ENCODE peak calls at places on chromosomes 6 and 20, in eight cellular contexts. L is IMR-90, A is uterus, S is breast epithelium, Y is stomach, J is heart left ventricle, C is adrenal gland, X is suprapubic skin. U is an unnamed sample.

GRCh38 chr6:166615059-166615770 is 11.8 kb downstream of the RPS6KA2 start:
- DNase-seq in L (no peak), A (peak; percentile 62), S (no peak), Y (no peak), J (peak; percentile 81), C (no peak), X (no peak), U (no peak)

GRCh38 chr6:21441386-21441785 is 152.2 kb upstream of the SOX4 start:
- DNase-seq in L (peak; percentile 7), A (no peak), S (no peak), Y (no peak), J (no peak), C (no peak), X (no peak), U (no peak)

GRCh38 chr6:31175961-31176360 is 5.5 kb upstream of the POU5F1 start:
- DNase-seq in L (peak; percentile 69), A (no peak), S (no peak), Y (no peak), J (no peak), C (no peak), X (no peak), U (no peak)

GRCh38 chr6:111129003-111129402 is 41.7 kb downstream of the SLC16A10 start:
- DNase-seq in L (no peak), A (no peak), S (no peak), Y (peak; percentile 76), J (peak; percentile 62), C (peak; percentile 84), X (no peak), U (no peak)

GRCh38 chr20:3786665-3787639 is at the start of gene CENPB:
- DNase-seq in L (peak; percentile 76), A (peak; percentile 84), S (peak; percentile 91), Y (peak; percentile 93), J (peak; percentile 88), C (peak; percentile 93), X (peak; percentile 94), U (peak; percentile 85)

GRCh38 chr20:1860446-1860845 is 34.8 kb upstream of the SIRPA start:
- DNase-seq in L (peak; percentile 74), A (no peak), S (peak; percentile 80), Y (no peak), J (no peak), C (no peak), X (no peak), U (no peak)

GRCh38 chr6:44219815-44220784 is 3.3 kb upstream of the SLC29A1 start:
- DNase-seq in L (no peak), A (no peak), S (no peak), Y (no peak), J (no peak), C (no peak), X (no peak), U (no peak)

GRCh38 chr6:164578616-164579015 is 730.8 kb downstream of the C6orf118 start:
- DNase-seq in L (no peak), A (no peak), S (no peak), Y (no peak), J (no peak), C (no peak), X (no peak), U (no peak)

GRCh38 chr6:32176476-32177181 is 745 bp upstream of the AGPAT1 start:
- DNase-seq in L (peak; percentile 75), A (no peak), S (no peak), Y (no peak), J (no peak), C (no peak), X (no peak), U (no peak)

GRCh38 chr20:19699132-19699971 is 58.7 kb upstream of the RIN2 start:
- DNase-seq in L (peak; percentile 87), A (no peak), S (no peak), Y (no peak), J (no peak), C (no peak), X (no peak), U (no peak)

GRCh38 chr6:6221829-6222535 is 98.5 kb downstream of the F13A1 start:
- DNase-seq in L (no peak), A (no peak), S (no peak), Y (no peak), J (no peak), C (no peak), X (no peak), U (no peak)

GRCh38 chr6:75329703-75330102 is 45.1 kb upstream of the TMEM30A start:
- DNase-seq in L (no peak), A (no peak), S (no peak), Y (no peak), J (no peak), C (no peak), X (no peak), U (no peak)

GRCh38 chr20:35461620-35462019 is 6.2 kb downstream of the CEP250 start:
- DNase-seq in L (peak; percentile 17), A (no peak), S (no peak), Y (no peak), J (no peak), C (no peak), X (no peak), U (no peak)

GRCh38 chr20:63553933-63554290 is at the start of gene FNDC11:
- DNase-seq in L (no peak), A (no peak), S (no peak), Y (peak; percentile 58), J (no peak), C (no peak), X (no peak), U (no peak)

GRCh38 chr20:50919567-50919966 is 11.7 kb downstream of the ADNP start:
- DNase-seq in L (peak; percentile 84), A (peak; percentile 74), S (no peak), Y (peak; percentile 42), J (peak; percentile 44), C (peak; percentile 36), X (no peak), U (no peak)

GRCh38 chr6:46334442-46334841 is 156.8 kb downstream of the RCAN2 start:
- DNase-seq in L (no peak), A (no peak), S (no peak), Y (no peak), J (no peak), C (no peak), X (no peak), U (no peak)

GRCh38 chr20:19886666-19887288 is 128.7 kb downstream of the RIN2 start:
- DNase-seq in L (peak; percentile 56), A (no peak), S (no peak), Y (no peak), J (no peak), C (no peak), X (no peak), U (no peak)

GRCh38 chr20:4957939-4958362 is 43.4 kb downstream of the SLC23A2 start:
- DNase-seq in L (peak; percentile 52), A (no peak), S (no peak), Y (no peak), J (no peak), C (no peak), X (no peak), U (no peak)

GRCh38 chr6:90401933-90402830 is 105.5 kb upstream of the BACH2 start:
- DNase-seq in L (peak; percentile 7), A (no peak), S (no peak), Y (no peak), J (no peak), C (no peak), X (no peak), U (no peak)

GRCh38 chr6:119326291-119327005 is 23.1 kb downstream of the MAN1A1 start:
- DNase-seq in L (no peak), A (no peak), S (no peak), Y (no peak), J (no peak), C (no peak), X (no peak), U (no peak)

DNA sequence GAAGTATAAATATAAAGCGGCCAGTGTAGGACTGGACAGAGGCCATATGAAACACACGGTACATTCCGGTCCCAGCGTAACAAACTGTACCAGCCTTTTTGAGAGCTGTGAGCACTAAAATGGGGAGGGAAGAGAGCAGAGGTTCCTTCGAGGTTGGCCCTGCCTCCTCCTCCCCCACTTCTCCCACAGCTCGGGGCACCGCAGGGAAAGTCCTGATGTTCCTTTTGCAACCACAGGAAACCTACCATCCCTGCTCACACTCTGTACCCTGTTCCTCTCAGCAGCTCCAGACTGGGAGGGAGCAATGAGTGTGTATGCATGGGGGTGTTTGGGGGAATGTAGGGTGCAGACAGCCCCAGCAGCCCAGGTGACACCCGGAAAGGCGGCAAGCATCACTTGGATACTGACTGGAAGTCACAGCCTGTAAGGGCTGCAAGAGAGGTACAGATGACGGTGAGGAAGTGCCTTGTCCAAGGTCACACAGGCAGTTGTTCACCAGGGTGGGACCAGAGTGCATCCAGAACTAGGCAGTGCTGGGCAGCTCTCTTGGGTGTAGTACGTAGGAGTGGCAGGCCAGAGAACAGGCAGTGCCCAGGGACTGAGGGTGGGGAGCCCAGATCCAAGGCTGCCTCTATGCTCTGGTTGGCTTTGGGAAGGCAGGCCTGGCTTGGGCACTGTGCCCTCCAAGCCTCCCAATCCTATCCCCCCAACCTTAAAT is 11.0 kb upstream of the ARMC12 start:
- DNase-seq in L (no peak), A (peak; percentile 81), S (peak; percentile 78), Y (peak; percentile 84), J (peak; percentile 86), C (no peak), X (peak; percentile 86), U (peak; percentile 62)
- TF ChIP-seq POLR2A in L (no peak), A (no peak), S (no peak), Y (no peak), J (no peak), C (peak; percentile 18), X (no peak), U (peak; percentile 36)

GRCh38 chr20:37706298-37706697 is 12.5 kb downstream of the CTNNBL1 start:
- DNase-seq in L (no peak), A (no peak), S (no peak), Y (no peak), J (no peak), C (no peak), X (no peak), U (no peak)
- H3K9me3 ChIP-seq in L (no peaks in the 10 kb centered on the region), A (no peaks in the 10 kb centered on the region), S (peaks cover 9% of the 10 kb centered on the region), Y (no peaks in the 10 kb centered on the region), J (peaks cover 13% of the 10 kb centered on the region), C (no peaks in the 10 kb centered on the region), X (no peaks in the 10 kb centered on the region), U (no peaks in the 10 kb centered on the region)

DNA sequence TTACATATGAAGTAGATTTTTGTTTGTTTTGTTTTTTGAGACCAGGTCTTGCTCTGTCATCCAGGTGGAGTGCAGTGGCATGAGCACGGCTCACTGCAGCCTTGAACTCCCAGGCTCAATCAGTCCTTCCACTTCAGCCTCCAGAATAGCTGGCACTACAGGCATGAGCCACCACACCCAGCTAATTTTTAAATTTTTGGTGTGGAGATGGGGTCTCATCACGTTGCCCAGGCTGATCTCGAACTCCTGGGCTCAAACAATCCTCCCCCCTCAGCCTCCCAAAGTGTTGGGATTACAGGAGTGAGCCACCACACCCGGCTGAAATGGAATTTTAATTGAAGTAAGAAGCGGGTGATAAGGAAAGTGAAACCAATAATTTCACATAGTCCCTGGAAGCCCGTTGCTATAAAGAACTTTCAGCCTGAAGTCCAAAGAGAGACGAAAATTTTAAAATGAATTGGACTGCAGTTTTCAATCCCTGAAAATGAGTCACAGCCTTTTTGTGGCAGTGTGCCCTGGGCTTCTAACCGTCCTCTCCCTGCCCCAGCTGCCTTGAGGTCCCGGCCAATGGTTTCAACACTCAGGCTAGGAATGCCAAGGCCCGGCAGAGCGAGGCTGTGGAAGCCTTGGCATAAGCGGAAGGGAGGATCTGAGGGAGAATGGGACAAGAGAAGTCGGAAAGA is 757 bp downstream of the RAET1E start:
- DNase-seq in L (peak; percentile 92), A (peak; percentile 89), S (peak; percentile 87), Y (peak; percentile 78), J (peak; percentile 88), C (peak; percentile 90), X (peak; percentile 93), U (peak; percentile 85)
- H3K4me1 ChIP-seq in L (peaks cover 24% of the 10 kb centered on the region), A (no peaks in the 10 kb centered on the region), S (no peaks in the 10 kb centered on the region), Y (peaks cover 38% of the 10 kb centered on the region), J (peaks cover 27% of the 10 kb centered on the region), C (peaks cover 36% of the 10 kb centered on the region), X (peaks cover 64% of the 10 kb centered on the region), U (peaks cover 19% of the 10 kb centered on the region)

GRCh38 chr6:12449447-12449846 is 159.3 kb downstream of the EDN1 start:
- DNase-seq in L (no peak), A (no peak), S (no peak), Y (no peak), J (no peak), C (no peak), X (no peak), U (no peak)
- TF ChIP-seq POLR2A in L (no peak), A (no peak), S (no peak), Y (no peak), J (no peak), C (no peak), X (no peak), U (no peak)